ENCODE peak calls at places on chromosomes 4 and X, in nine cellular contexts. L is CD8-positive, alpha-beta memory T cell; G is PC-9; K is ovary; B is effector memory CD4-positive, alpha-beta T cell; Y is thoracic aorta; Z is naive thymus-derived CD4-positive, alpha-beta T cell; O is PC-3; V is neuronal stem cell. W is an unnamed sample.
A peak's percentile ranks its signal among the peaks of the same experiment; 100 is the strongest.

GRCh38 chrX:28586291-28586690 is 955 bp upstream of the IL1RAPL1 start:
- DNase-seq in L (no peak), G (peak; percentile 2), K (no peak), B (no peak), Y (no peak), Z (no peak), O (peak; percentile 20), V (peak; percentile 31), W (no peak)

GRCh38 chr4:41296995-41297394 is 40.3 kb downstream of the UCHL1 start:
- DNase-seq in L (no peak), G (no peak), K (no peak), B (no peak), Y (no peak), Z (no peak), O (no peak), V (no peak), W (no peak)

GRCh38 chr4:69497886-69498395 is 2.2 kb upstream of the UGT2B4 start:
- DNase-seq in L (no peak), G (no peak), K (no peak), B (no peak), Y (no peak), Z (no peak), O (peak; percentile 71), V (no peak), W (no peak)

GRCh38 chr4:11720292-11720691 is 291.6 kb upstream of the HS3ST1 start:
- DNase-seq in L (no peak), G (no peak), K (no peak), B (no peak), Y (no peak), Z (no peak), O (peak; percentile 67), V (no peak), W (no peak)

GRCh38 chr4:47068986-47069385 is 37.6 kb downstream of the GABRB1 start:
- DNase-seq in L (no peak), G (no peak), K (no peak), B (no peak), Y (no peak), Z (no peak), O (no peak), V (no peak), W (no peak)

GRCh38 chrX:920234-920799 is 289.7 kb downstream of the SHOX start:
- DNase-seq in L (no peak), G (no peak), K (no peak), B (no peak), Y (no peak), Z (no peak), O (no peak), V (no peak), W (no peak)

GRCh38 chr4:112752510-112752909 is 115.6 kb downstream of the LARP7 start:
- DNase-seq in L (no peak), G (no peak), K (no peak), B (no peak), Y (no peak), Z (no peak), O (no peak), V (no peak), W (no peak)

GRCh38 chrX:84469226-84469625 is 33.0 kb downstream of the HDX start:
- DNase-seq in L (no peak), G (no peak), K (no peak), B (no peak), Y (no peak), Z (no peak), O (peak; percentile 37), V (no peak), W (no peak)

GRCh38 chrX:50579955-50580354 is 109.3 kb upstream of the DGKK start:
- DNase-seq in L (no peak), G (peak; percentile 7), K (no peak), B (peak; percentile 1), Y (no peak), Z (peak; percentile 35), O (peak; percentile 74), V (peak; percentile 37), W (no peak)

GRCh38 chr4:121726642-121727268 is 30.0 kb upstream of the ANXA5 start:
- DNase-seq in L (no peak), G (no peak), K (no peak), B (no peak), Y (no peak), Z (peak; percentile 30), O (peak; percentile 79), V (peak; percentile 44), W (no peak)

GRCh38 chr4:72779256-72779655 is 210.2 kb upstream of the ADAMTS3 start:
- DNase-seq in L (no peak), G (no peak), K (no peak), B (no peak), Y (no peak), Z (no peak), O (peak; percentile 40), V (no peak), W (no peak)

GRCh38 chr4:100099746-100100145 is 90.5 kb downstream of the DDIT4L start:
- DNase-seq in L (no peak), G (no peak), K (no peak), B (no peak), Y (no peak), Z (no peak), O (no peak), V (no peak), W (no peak)

GRCh38 chrX:76148011-76148665 is 24.7 kb upstream of the PBDC1 start:
- DNase-seq in L (no peak), G (peak; percentile 2), K (peak; percentile 13), B (no peak), Y (no peak), Z (peak; percentile 15), O (peak; percentile 76), V (no peak), W (no peak)

GRCh38 chrX:39445336-39445735 is 644.1 kb downstream of the MID1IP1 start:
- DNase-seq in L (no peak), G (no peak), K (no peak), B (peak; percentile 3), Y (no peak), Z (no peak), O (peak; percentile 13), V (no peak), W (peak; percentile 57)

GRCh38 chr4:47251363-47252135 is 212.0 kb downstream of the COMMD8 start:
- DNase-seq in L (no peak), G (no peak), K (no peak), B (no peak), Y (no peak), Z (no peak), O (no peak), V (no peak), W (no peak)

GRCh38 chrX:41293269-41293668 is 40.7 kb upstream of the DDX3X start:
- DNase-seq in L (no peak), G (no peak), K (no peak), B (no peak), Y (no peak), Z (no peak), O (peak; percentile 37), V (no peak), W (no peak)

GRCh38 chr4:8176547-8177399 is 18.2 kb upstream of the ABLIM2 start:
- DNase-seq in L (no peak), G (peak; percentile 48), K (no peak), B (no peak), Y (no peak), Z (peak; percentile 51), O (peak; percentile 59), V (peak; percentile 20), W (peak; percentile 59)

GRCh38 chr4:55125763-55126541 is 557 bp upstream of the KDR start:
- DNase-seq in L (no peak), G (no peak), K (no peak), B (no peak), Y (no peak), Z (no peak), O (no peak), V (no peak), W (no peak)

DNA sequence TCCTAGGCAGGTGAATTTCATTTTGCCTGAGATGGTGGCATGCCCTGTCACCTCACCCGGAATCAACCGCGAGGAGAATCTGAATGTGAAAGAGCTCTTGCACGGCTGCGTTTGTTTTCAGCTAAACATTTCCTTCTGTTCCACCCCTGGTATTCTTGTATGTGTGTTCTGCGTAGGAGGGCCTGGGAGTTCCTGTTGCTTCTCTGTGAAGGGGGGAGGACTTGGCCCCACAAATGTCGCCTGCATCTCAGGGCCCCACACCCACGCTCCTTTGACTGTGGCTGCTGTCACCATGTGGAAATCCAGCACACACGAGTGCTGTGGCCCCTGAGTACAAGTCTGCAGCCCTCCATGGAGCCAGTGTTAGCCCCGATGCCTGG is 45.8 kb upstream of the CLCN4 start:
- DNase-seq in L (peak; percentile 26), G (no peak), K (no peak), B (no peak), Y (no peak), Z (peak; percentile 86), O (no peak), V (no peak), W (peak; percentile 24)
- H3K27ac ChIP-seq in L (peak overlapping the region; percentile 68), G (no peak overlapping the region), K (peak overlapping the region; percentile 86), B (peak overlapping the region; percentile 72), Y (no peak overlapping the region), Z (peak overlapping the region; percentile 81), O (no peak overlapping the region), V (no peak overlapping the region), W (peak overlapping the region; percentile 77)

GRCh38 chrX:55731826-55732225 is 14.3 kb downstream of the RRAGB start:
- DNase-seq in L (no peak), G (no peak), K (no peak), B (no peak), Y (no peak), Z (no peak), O (no peak), V (no peak), W (no peak)
- H3K27me3 ChIP-seq in L (no peaks in the 10 kb centered on the region), G (no peaks in the 10 kb centered on the region), K (no peaks in the 10 kb centered on the region), B (no peaks in the 10 kb centered on the region), Y (no peaks in the 10 kb centered on the region), Z (no peaks in the 10 kb centered on the region), O (no peaks in the 10 kb centered on the region), V (no peaks in the 10 kb centered on the region), W (no peaks in the 10 kb centered on the region)

DNA sequence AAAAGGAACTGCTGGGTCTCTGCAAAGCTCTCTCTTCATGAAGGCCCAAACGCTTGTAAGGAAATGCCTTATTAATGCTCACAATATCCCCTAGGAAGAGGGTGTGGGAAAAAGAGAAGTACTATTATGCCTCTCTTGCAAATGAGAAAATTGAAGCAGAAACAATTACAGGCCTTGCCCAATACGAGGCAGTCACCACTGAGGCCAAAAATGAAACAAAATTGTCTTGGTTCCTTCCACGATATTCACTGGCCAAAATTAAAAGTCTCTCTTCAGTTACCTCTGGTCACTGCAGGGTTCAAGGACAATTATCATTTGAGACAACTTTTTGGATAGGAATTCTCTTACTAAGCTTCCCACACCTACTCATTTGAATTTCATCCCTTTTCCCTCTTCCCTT is 3.1 kb downstream of the SCARB2 start:
- DNase-seq in L (no peak), G (no peak), K (no peak), B (no peak), Y (no peak), Z (no peak), O (no peak), V (no peak), W (no peak)
- H3K4me1 ChIP-seq in L (peaks cover 33% of the 10 kb centered on the region), G (peaks cover 38% of the 10 kb centered on the region), K (peaks cover 17% of the 10 kb centered on the region), B (peaks cover 22% of the 10 kb centered on the region), Y (peaks cover 85% of the 10 kb centered on the region), Z (peaks cover 40% of the 10 kb centered on the region), O (peaks cover 57% of the 10 kb centered on the region), V (peaks cover 10% of the 10 kb centered on the region), W (peaks cover 29% of the 10 kb centered on the region)

DNA sequence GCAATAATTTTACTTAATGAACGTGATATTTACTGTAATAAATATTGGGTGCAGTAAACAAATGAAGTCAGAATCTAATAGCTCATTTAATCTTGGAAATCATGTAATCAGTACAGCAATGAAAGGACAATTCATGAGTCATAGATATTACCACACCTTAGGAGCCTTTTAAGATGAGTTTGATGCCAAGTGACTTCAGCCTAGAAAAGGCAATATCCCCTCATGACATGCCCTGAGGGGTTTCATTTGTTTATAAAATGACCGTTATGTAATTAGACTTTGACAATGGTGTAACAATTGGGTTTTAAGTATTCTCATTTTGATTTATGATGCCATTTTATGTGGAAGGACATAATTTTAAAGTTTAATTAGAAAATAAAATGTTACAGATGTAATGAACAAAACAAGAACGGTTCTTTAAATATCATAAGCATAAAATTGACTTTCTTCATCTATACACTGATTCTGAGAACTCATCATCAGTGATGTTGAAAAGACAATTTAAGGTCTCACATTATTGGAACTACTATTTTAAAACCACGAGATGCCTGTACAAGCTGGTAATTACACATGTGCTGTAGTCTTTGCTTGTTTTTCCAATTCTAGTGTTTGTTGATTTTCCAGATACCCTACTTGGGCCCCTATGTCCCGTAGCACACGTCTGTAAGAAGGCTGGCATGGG is 5.0 kb downstream of the FGF2 start:
- DNase-seq in L (no peak), G (no peak), K (no peak), B (no peak), Y (no peak), Z (no peak), O (peak; percentile 38), V (no peak), W (no peak)
- H3K27ac ChIP-seq in L (no peak overlapping the region), G (no peak overlapping the region), K (no peak overlapping the region), B (no peak overlapping the region), Y (no peak overlapping the region), Z (no peak overlapping the region), O (no peak overlapping the region), V (no peak overlapping the region), W (no peak overlapping the region)

W was measured in CD8-positive, alpha-beta T cell.